ENCODE peak calls at places on chromosomes 4 and X, in four cellular contexts. A is endothelial cell of umbilical vein; V is hepatocyte; T is CD8-positive, alpha-beta T cell. R is an unnamed sample.

GRCh38 chr4:153916273-153916755 is 127.4 kb upstream of the SFRP2 start:
- DNase-seq in V (no peak), T (no peak), A (no peak), R (no peak)

GRCh38 chrX:65635371-65635770 is 32.1 kb upstream of the MSN start:
- DNase-seq in A (no peak), T (no peak), V (no peak), R (no peak)

GRCh38 chrX:9873952-9874351 is 87.7 kb downstream of the SHROOM2 start:
- DNase-seq in A (peak), V (no peak), T (peak), R (no peak)

GRCh38 chr4:53587123-53587522 is 4.2 kb downstream of the LNX1 start:
- DNase-seq in V (no peak), T (no peak), A (no peak), R (no peak)

GRCh38 chr4:172393220-172393619 is 580.0 kb downstream of the GALNTL6 start:
- DNase-seq in T (no peak), V (no peak), A (no peak), R (no peak)

GRCh38 chr4:165048170-165048569 is 5.5 kb upstream of the TRIM75 start:
- DNase-seq in V (no peak), T (no peak), A (no peak), R (no peak)

GRCh38 chrX:421646-422325 is 35.1 kb upstream of the PPP2R3B start:
- DNase-seq in A (no peak), V (no peak), T (no peak), R (no peak)

GRCh38 chr4:56641494-56642051 is 39.5 kb downstream of the HOPX start:
- DNase-seq in T (no peak), V (peak), A (peak), R (peak)

GRCh38 chr4:30943356-30943755 is 223.2 kb downstream of the PCDH7 start:
- DNase-seq in V (no peak), T (no peak), A (no peak), R (no peak)

GRCh38 chr4:113784497-113785254 is 23.1 kb upstream of the CAMK2D start:
- DNase-seq in V (peak), T (no peak), A (peak), R (peak)

GRCh38 chr4:102120846-102121245 is 224.4 kb downstream of the SLC39A8 start:
- DNase-seq in A (no peak), T (no peak), V (no peak), R (no peak)

GRCh38 chr4:34105311-34105710 is 2139.0 kb downstream of the ARAP2 start:
- DNase-seq in T (no peak), V (no peak), A (no peak), R (no peak)

GRCh38 chrX:43589735-43590515 is 66.2 kb upstream of the MAOA start:
- DNase-seq in A (no peak), T (no peak), V (peak), R (peak)

GRCh38 chr4:10656988-10657387 is 27.6 kb downstream of the CLNK start:
- DNase-seq in T (no peak), A (peak), V (peak), R (no peak)

GRCh38 chrX:850471-850916 is 219.9 kb downstream of the SHOX start:
- DNase-seq in V (no peak), A (no peak), T (no peak), R (no peak)

GRCh38 chr4:70623301-70623700 is 5.2 kb upstream of the ENAM start:
- DNase-seq in V (no peak), T (no peak), A (no peak), R (no peak)

GRCh38 chr4:157052429-157053040 is 23.4 kb upstream of the GLRB start:
- DNase-seq in A (no peak), T (no peak), V (no peak), R (peak)

GRCh38 chrX:4682637-4683036 is 969.2 kb upstream of the PRKX start:
- DNase-seq in A (no peak), V (no peak), T (no peak), R (no peak)

GRCh38 chr4:105909699-105910340 is 14.5 kb downstream of the NPNT start:
- DNase-seq in V (peak), T (no peak), A (no peak), R (no peak)

GRCh38 chr4:28287837-28288236 is 1427.2 kb downstream of the STIM2 start:
- DNase-seq in T (no peak), V (peak), A (peak), R (no peak)

GRCh38 chr4:89586318-89586717 is 250.6 kb downstream of the SNCA start:
- DNase-seq in A (no peak), T (no peak), V (no peak), R (no peak)

GRCh38 chrX:24276011-24276410 is 37.9 kb downstream of the SUPT20HL2 start:
- DNase-seq in V (no peak), A (no peak), T (no peak), R (no peak)

GRCh38 chrX:75522565-75523411 is at the start of gene ZDHHC15:
- DNase-seq in A (peak), T (peak), V (peak), R (no peak)

GRCh38 chrX:154600962-154601374 is 16.0 kb downstream of the CTAG1A start:
- DNase-seq in T (no peak), A (no peak), V (no peak), R (no peak)

GRCh38 chrX:103356897-103357296 is 591 bp downstream of the TCEAL9 start:
- DNase-seq in T (no peak), A (peak), V (peak), R (no peak)

GRCh38 chr4:61590881-61591280 is 390.8 kb downstream of the ADGRL3 start:
- DNase-seq in A (no peak), V (no peak), T (no peak), R (no peak)
- TF ChIP-seq CTCF in A (no peak), V (no peak), T (no peak), R (peak)

GRCh38 chr4:2786152-2786671 is 6.7 kb upstream of the SH3BP2 start:
- DNase-seq in V (no peak), T (no peak), A (no peak), R (no peak)

GRCh38 chr4:2786794-2787229 is 6.1 kb upstream of the SH3BP2 start:
- DNase-seq in A (no peak), V (no peak), T (no peak), R (no peak)

GRCh38 chr4:2788101-2788500 is 4.8 kb upstream of the SH3BP2 start:
- DNase-seq in A (no peak), T (no peak), V (no peak), R (no peak)

GRCh38 chr4:2788532-2789103 is 4.3 kb upstream of the SH3BP2 start:
- DNase-seq in V (peak), A (no peak), T (no peak), R (no peak)

DNA sequence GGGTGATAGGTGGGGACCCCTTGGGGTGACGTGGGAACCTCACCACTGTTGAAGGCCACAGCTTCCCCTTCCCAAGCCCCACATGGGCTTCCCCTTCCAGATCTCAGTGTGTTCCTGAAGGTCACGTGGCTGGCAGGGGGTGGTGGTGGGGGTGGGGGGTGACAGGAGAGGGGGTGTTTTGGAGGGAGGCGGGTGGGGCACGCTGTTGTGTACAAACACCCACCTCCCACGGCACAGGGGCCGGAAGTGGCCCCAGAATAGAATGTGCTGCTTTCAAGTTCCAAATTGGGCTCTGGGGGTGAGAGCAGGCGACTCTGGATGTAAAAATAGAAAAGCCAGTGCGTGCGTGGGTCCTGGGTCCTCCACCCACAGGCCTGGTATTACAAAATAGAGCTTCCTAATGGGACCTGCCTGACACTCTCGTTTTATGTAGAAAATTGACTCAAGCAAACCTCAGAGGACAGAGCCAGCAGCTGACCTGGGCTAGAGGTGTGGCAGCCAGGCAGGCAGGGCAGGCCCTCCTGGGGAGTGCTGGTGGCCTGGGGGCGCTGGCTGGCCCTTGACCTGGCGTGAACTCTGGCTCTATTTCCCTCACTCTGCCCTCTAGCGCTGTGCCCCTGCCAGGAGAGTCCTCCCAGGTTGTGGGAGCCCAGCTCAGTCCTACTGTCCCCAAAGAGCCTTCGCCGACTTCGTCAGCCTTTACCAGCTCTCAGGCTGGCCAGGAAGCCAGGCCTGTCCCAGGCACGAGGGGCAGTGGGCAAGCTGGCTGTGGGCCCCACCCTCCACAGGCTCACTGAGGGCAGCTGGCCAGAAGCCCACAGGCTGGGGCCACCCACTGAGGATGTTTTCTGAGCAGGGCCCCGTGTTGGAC is 5.4 kb upstream of the SH3BP2 start:
- DNase-seq in A (no peak), T (no peak), V (no peak), R (no peak)
- H3K4me3 ChIP-seq in A (no peak), T (peak), V (no peak), R (no peak)

DNA sequence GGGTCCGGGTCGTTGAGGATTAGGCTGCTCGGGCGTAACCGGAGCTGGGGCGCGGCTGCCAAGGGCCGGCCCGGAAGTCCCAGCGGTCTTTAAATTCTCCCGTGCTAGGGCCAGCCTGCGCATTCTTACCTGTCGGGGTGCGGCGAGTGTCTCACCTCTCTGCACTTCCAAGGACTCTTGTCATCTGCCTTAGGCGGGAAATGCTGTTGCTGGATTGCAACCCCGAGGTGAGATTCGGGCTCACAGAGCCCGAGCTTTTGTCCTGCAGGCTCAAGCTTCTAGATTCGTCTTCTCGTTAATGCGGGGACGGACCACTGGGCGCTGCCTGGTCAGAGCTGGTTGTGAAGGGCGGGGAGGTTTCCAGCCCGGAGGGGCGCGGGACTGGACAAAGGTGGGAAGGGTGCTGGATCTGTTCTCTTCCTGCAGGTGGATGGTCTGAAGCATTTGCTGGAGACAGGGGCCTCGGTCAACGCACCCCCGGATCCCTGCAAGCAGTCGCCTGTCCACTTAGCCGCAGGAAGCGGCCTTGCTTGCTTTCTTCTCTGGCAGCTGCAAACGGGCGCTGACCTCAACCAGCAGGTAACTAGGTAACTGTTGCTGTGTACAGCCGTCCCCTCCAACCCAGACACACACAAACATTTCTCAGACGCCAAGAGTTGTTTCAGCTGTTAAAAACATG is at the start of gene ANKRD37:
- DNase-seq in V (peak), T (no peak), A (peak), R (peak)
- TF ChIP-seq CTCF in V (no peak), T (no peak), A (no peak), R (no peak)

GRCh38 chr4:2364654-2365053 is 53.8 kb downstream of the ZFYVE28 start:
- DNase-seq in T (peak), A (no peak), V (no peak), R (no peak)
- H3K4me3 ChIP-seq in T (peak), A (peak), V (no peak), R (peak)

GRCh38 chrX:19019996-19020395 is 36.1 kb upstream of the PHKA2 start:
- DNase-seq in V (no peak), A (no peak), T (no peak), R (no peak)

DNA sequence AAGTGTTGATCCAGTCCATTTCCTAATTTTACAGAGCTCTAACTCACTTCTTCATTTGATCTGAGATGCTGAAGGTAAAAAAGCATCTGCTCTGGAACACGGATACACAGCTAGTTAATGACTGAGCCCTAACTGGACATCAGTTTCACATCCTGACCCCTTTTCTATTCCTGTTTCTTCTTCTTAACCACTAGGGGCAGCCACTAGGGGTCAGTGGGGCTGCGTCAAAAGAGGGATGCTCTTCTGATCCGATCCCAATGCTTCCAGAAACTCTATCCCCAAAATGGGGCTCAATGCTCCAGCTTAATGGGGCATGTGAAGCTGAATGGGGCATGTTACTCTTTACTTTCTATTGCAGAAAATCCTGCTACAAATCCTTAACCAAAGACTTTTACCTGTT is 33.4 kb upstream of the PHKA2 start:
- DNase-seq in A (no peak), T (no peak), V (peak), R (no peak)
- TF ChIP-seq CTCF in A (peak), T (no peak), V (peak), R (peak)

GRCh38 chr4:168150651-168151050 is 58.3 kb downstream of the ANXA10 start:
- DNase-seq in T (no peak), V (no peak), A (no peak), R (no peak)

GRCh38 chr4:168153596-168154440 is 61.5 kb downstream of the ANXA10 start:
- DNase-seq in T (peak), A (peak), V (peak), R (peak)

GRCh38 chr4:168151313-168151712 is 59.0 kb downstream of the ANXA10 start:
- DNase-seq in V (no peak), A (no peak), T (no peak), R (no peak)

GRCh38 chr4:168154546-168155277 is 62.4 kb downstream of the ANXA10 start:
- DNase-seq in V (no peak), A (no peak), T (no peak), R (no peak)

DNA sequence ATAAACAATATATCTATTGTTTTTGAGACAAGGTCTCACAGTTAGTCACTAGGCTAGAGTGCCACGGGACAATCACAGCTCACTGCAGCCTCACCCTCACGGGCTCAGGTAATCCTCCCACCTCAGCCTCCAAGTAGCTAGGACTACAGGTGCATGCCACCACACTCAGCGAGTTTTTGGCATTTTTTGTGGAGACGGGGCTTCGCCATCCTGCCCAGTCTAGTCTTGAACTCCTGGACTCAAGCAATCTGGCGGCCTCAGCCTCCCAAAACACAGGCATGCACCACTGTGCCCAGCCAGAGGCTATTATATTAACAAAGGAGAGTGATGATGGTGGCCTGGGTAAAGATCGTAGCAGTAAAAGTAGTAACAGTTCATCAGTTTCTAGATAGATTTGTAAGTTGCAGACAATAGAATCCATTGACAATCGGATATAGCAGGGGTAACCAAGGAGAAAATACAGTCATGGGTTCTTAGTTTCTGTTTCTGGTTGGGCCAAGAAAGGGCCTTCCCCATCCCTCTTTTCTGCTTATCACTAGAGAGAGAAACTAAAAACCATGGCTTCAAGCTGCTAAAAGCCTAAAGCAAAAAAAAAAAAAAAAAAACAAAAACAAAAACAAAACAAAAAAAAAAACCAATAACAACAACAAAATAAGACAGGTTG is 60.6 kb downstream of the ANXA10 start:
- DNase-seq in T (no peak), A (no peak), V (no peak), R (no peak)
- H3K4me3 ChIP-seq in T (no peak), A (no peak), V (no peak), R (no peak)

GRCh38 chr4:47061435-47061834 is 30.1 kb downstream of the GABRB1 start:
- DNase-seq in V (no peak), A (no peak), T (no peak), R (no peak)
- TF ChIP-seq CTCF in V (no peak), A (no peak), T (no peak), R (no peak)

GRCh38 chr4:75908555-75908954 is 6.3 kb upstream of the PPEF2 start:
- DNase-seq in T (no peak), A (no peak), V (no peak), R (no peak)
- H3K4me3 ChIP-seq in T (no peak), A (no peak), V (no peak), R (no peak)

R was measured in epithelial cell of proximal tubule.